ENCODE peak calls at places on chromosomes 1 and 21, in eight cellular contexts. C, U, J, H, O, P, T and R are unnamed samples.

GRCh38 chr21:46194374-46195334 is 10.4 kb upstream of the SPATC1L start:
- DNase-seq in C (no peak), U (no peak), J (no peak), H (no peak), O (no peak), P (no peak), T (no peak), R (peak; percentile 32)

GRCh38 chr1:162367073-162367472 is 9.6 kb downstream of the SPATA46 start:
- DNase-seq in C (no peak), U (no peak), J (no peak), H (no peak), O (no peak), P (no peak), T (no peak), R (no peak)

GRCh38 chr21:21002137-21002536 is 3.9 kb downstream of the NCAM2 start:
- DNase-seq in C (no peak), U (no peak), J (no peak), H (no peak), O (no peak), P (no peak), T (no peak), R (no peak)

GRCh38 chr1:224340711-224341384 is 10.9 kb upstream of the NVL start:
- DNase-seq in C (no peak), U (no peak), J (peak; percentile 36), H (no peak), O (no peak), P (peak; percentile 25), T (peak; percentile 27), R (no peak)

GRCh38 chr1:151568626-151569088 is 28.5 kb downstream of the TUFT1 start:
- DNase-seq in C (no peak), U (no peak), J (peak; percentile 92), H (no peak), O (no peak), P (no peak), T (no peak), R (no peak)

GRCh38 chr1:94324168-94324544 is 86.8 kb upstream of the ARHGAP29 start:
- DNase-seq in C (no peak), U (no peak), J (peak; percentile 93), H (peak; percentile 30), O (no peak), P (no peak), T (no peak), R (no peak)

GRCh38 chr1:18557621-18558465 is 72.8 kb upstream of the PAX7 start:
- DNase-seq in C (no peak), U (no peak), J (peak; percentile 6), H (no peak), O (no peak), P (no peak), T (peak; percentile 59), R (peak; percentile 87)

GRCh38 chr1:3902546-3902945 is 2.5 kb upstream of the C1orf174 start:
- DNase-seq in C (no peak), U (no peak), J (no peak), H (no peak), O (no peak), P (no peak), T (no peak), R (no peak)

GRCh38 chr1:219574484-219575087 is 38.3 kb downstream of the ZC3H11B start:
- DNase-seq in C (no peak), U (no peak), J (no peak), H (no peak), O (no peak), P (no peak), T (no peak), R (no peak)

GRCh38 chr1:168972887-168973286 is 133.6 kb upstream of the ATP1B1 start:
- DNase-seq in C (peak; percentile 68), U (no peak), J (no peak), H (no peak), O (no peak), P (no peak), T (no peak), R (no peak)

GRCh38 chr1:204102029-204102611 is 29.2 kb downstream of the SOX13 start:
- DNase-seq in C (no peak), U (no peak), J (no peak), H (no peak), O (no peak), P (no peak), T (no peak), R (no peak)

GRCh38 chr1:101150676-101151075 is 86.1 kb upstream of the S1PR1 start:
- DNase-seq in C (no peak), U (no peak), J (peak; percentile 84), H (peak; percentile 41), O (no peak), P (no peak), T (no peak), R (no peak)

GRCh38 chr1:95622609-95623008 is 388.6 kb downstream of the RWDD3 start:
- DNase-seq in C (no peak), U (no peak), J (no peak), H (no peak), O (no peak), P (no peak), T (no peak), R (no peak)

GRCh38 chr1:202599669-202600431 is 110.4 kb downstream of the SYT2 start:
- DNase-seq in C (no peak), U (no peak), J (peak; percentile 63), H (peak; percentile 84), O (peak; percentile 68), P (peak; percentile 27), T (peak; percentile 36), R (no peak)

GRCh38 chr1:211133393-211133840 is 531 bp downstream of the KCNH1 start:
- DNase-seq in C (no peak), U (no peak), J (no peak), H (no peak), O (no peak), P (no peak), T (peak; percentile 18), R (peak; percentile 38)

GRCh38 chr21:41166947-41167346 is 1.0 kb upstream of the BACE2 start:
- DNase-seq in C (peak; percentile 46), U (no peak), J (no peak), H (no peak), O (no peak), P (no peak), T (no peak), R (no peak)

DNA sequence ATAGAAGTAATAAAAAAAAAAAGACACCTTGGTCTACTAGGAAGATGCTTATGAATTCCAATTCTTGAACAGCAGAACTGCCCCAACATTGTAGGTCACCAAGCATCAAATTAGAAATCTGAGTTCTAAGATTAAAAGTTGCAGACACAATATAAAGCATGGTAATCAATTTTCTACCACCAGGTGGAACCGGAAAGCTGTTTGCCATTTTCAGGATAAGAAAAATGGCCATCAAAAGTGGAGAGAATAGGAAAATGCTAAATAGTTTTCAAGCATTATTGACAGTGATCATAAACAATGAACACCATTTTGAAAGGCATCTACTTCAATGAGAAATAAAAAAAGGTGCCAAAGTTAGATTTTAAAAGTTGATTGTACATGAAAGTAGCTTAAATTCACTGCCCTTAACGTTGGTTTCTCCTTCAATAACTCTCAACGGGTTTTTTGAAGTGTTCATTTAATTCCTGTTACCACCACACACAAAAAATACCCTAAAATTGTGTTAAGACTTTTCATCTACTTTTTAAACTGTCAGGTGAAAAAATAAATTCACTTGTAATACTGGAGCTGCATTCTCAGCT is 252.9 kb downstream of the KCNT2 start:
- DNase-seq in C (no peak), U (no peak), J (peak; percentile 33), H (peak; percentile 25), O (peak; percentile 36), P (no peak), T (no peak), R (no peak)
- TF ChIP-seq CTCF in C (peak; percentile 52), U (peak; percentile 14), J (peak; percentile 63), H (peak; percentile 61), O (peak; percentile 58), P (peak; percentile 49), T (peak; percentile 60), R (peak; percentile 33)

GRCh38 chr1:109191377-109191776 is 22.3 kb upstream of the SARS1 start:
- DNase-seq in C (no peak), U (no peak), J (no peak), H (no peak), O (no peak), P (no peak), T (no peak), R (no peak)
- TF ChIP-seq CTCF in C (no peak), U (no peak), J (peak; percentile 24), H (no peak), O (peak; percentile 46), P (peak; percentile 29), T (peak; percentile 42), R (no peak)

DNA sequence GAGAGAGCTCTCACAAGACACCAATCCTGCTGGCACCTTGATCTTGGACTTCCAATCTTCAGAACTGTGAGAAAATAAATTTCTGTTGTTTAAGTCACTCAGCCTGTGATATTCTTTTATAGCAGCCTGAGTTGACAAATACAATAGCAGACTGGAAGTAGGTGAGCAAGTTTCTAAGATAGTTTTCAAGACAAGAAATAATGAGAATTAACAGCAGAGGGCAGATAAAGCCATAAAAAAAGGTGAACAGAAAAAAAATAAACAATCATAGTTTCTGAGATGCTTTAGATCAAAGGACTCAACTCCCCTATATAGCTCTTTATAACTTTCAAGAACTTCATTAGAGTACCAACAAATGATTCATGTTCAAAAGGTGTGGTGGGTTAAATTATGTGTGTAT is 119.8 kb downstream of the PLPPR5 start:
- DNase-seq in C (no peak), U (no peak), J (peak; percentile 54), H (no peak), O (no peak), P (no peak), T (no peak), R (no peak)
- TF ChIP-seq CTCF in C (no peak), U (no peak), J (peak; percentile 60), H (no peak), O (no peak), P (no peak), T (no peak), R (no peak)

GRCh38 chr1:5915587-5916571 is 76.3 kb downstream of the NPHP4 start:
- DNase-seq in C (no peak), U (peak; percentile 30), J (peak; percentile 69), H (peak; percentile 65), O (peak; percentile 58), P (no peak), T (peak; percentile 25), R (no peak)
- TF ChIP-seq CTCF in C (peak; percentile 56), U (peak; percentile 55), J (peak; percentile 95), H (peak; percentile 84), O (peak; percentile 79), P (peak; percentile 73), T (peak; percentile 83), R (peak; percentile 80)